ENCODE peak calls at places on chromosomes 12 and 14, in seven cellular contexts. S is psoas muscle; V is stimulated activated CD8-positive, alpha-beta memory T cell treated with anti-CD3 and anti-CD28 coated beads, Interleukin-15, amount 100 ng/mL, for 1 hour; A is COLO829; I is erythroblast; C is glomerular endothelial cell; B is astrocyte of the hippocampus. J is an unnamed sample.

GRCh38 chr12:6978188-6978986 is 7.7 kb downstream of the EMG1 start:
- DNase-seq in B (no peak), I (peak; percentile 18), C (no peak), A (no peak), V (no peak), S (no peak), J (no peak)

GRCh38 chr12:26126340-26127284 is 1.8 kb upstream of the BHLHE41 start:
- DNase-seq in B (peak; percentile 96), C (no peak), S (peak; percentile 94), I (peak; percentile 49), A (peak; percentile 62), V (no peak), J (peak; percentile 45)

GRCh38 chr12:3365416-3366385 is 125.3 kb upstream of the PRMT8 start:
- DNase-seq in S (no peak), B (peak; percentile 41), A (no peak), C (no peak), V (no peak), I (no peak), J (no peak)

GRCh38 chr12:125734137-125734536 is 668.9 kb downstream of the AACS start:
- DNase-seq in C (no peak), V (no peak), B (no peak), S (no peak), A (no peak), I (no peak), J (no peak)

GRCh38 chr12:50637870-50638481 is 125.9 kb upstream of the ATF1 start:
- DNase-seq in I (peak; percentile 48), C (peak; percentile 47), B (peak; percentile 59), A (peak; percentile 60), S (no peak), V (no peak), J (peak; percentile 72)

GRCh38 chr12:122421263-122421814 is 1.1 kb downstream of the CLIP1 start:
- DNase-seq in V (no peak), A (no peak), C (no peak), B (peak; percentile 73), I (peak; percentile 37), S (no peak), J (peak; percentile 51)

GRCh38 chr12:109261087-109261486 is 48.0 kb downstream of the FOXN4 start:
- DNase-seq in C (no peak), B (no peak), I (no peak), A (no peak), S (no peak), V (no peak), J (no peak)

GRCh38 chr12:95663525-95663924 is 112.2 kb upstream of the USP44 start:
- DNase-seq in A (no peak), S (no peak), B (peak; percentile 51), I (no peak), C (peak; percentile 90), V (no peak), J (peak; percentile 44)

GRCh38 chr14:22416193-22416592 is 172.8 kb downstream of the DAD1 start:
- DNase-seq in C (no peak), S (no peak), V (no peak), I (no peak), B (no peak), A (no peak), J (no peak)

GRCh38 chr14:63155511-63156189 is 48.6 kb upstream of the RHOJ start:
- DNase-seq in I (no peak), B (peak; percentile 34), V (no peak), C (peak; percentile 60), S (no peak), A (no peak), J (no peak)

GRCh38 chr12:123996581-123996980 is 23.6 kb downstream of the ZNF664 start:
- DNase-seq in B (no peak), S (no peak), A (peak; percentile 97), C (no peak), V (no peak), I (no peak), J (no peak)

GRCh38 chr14:22221508-22221907 is 367.5 kb downstream of the DAD1 start:
- DNase-seq in S (no peak), A (peak; percentile 50), V (no peak), B (peak; percentile 7), I (no peak), C (no peak), J (peak; percentile 41)

GRCh38 chr12:8038659-8039114 is 6.2 kb downstream of the FOXJ2 start:
- DNase-seq in C (no peak), B (peak; percentile 77), A (peak; percentile 63), S (peak; percentile 84), V (no peak), I (peak; percentile 48), J (peak; percentile 64)

GRCh38 chr14:100124551-100125088 is 34.8 kb downstream of the DEGS2 start:
- DNase-seq in A (no peak), I (no peak), V (no peak), B (no peak), C (no peak), S (no peak), J (no peak)

GRCh38 chr12:29035112-29035511 is 114.0 kb upstream of the FAR2 start:
- DNase-seq in S (no peak), V (no peak), I (no peak), C (no peak), B (no peak), A (no peak), J (no peak)

GRCh38 chr14:67524152-67524963 is 8.7 kb upstream of the PLEKHH1 start:
- DNase-seq in A (no peak), I (peak; percentile 36), V (no peak), B (peak; percentile 55), C (no peak), S (no peak), J (no peak)

GRCh38 chr12:40015360-40015759 is 90.5 kb downstream of the SLC2A13 start:
- DNase-seq in C (no peak), B (no peak), I (no peak), A (no peak), V (no peak), S (no peak), J (peak; percentile 68)

GRCh38 chr14:76986261-76986565 is 42.3 kb downstream of the IRF2BPL start:
- DNase-seq in A (no peak), V (no peak), I (no peak), C (no peak), S (no peak), B (no peak), J (no peak)

GRCh38 chr14:22289570-22289969 is 299.5 kb downstream of the DAD1 start:
- DNase-seq in I (no peak), B (no peak), V (no peak), C (no peak), S (no peak), A (no peak), J (peak; percentile 64)

GRCh38 chr12:55934773-55935172 is 3.8 kb downstream of the DGKA start:
- DNase-seq in B (no peak), S (no peak), A (no peak), I (no peak), V (no peak), C (no peak), J (no peak)

GRCh38 chr12:12533238-12533829 is 29.3 kb downstream of the DUSP16 start:
- DNase-seq in A (no peak), I (no peak), V (no peak), B (peak; percentile 79), S (no peak), C (no peak), J (peak; percentile 84)

GRCh38 chr14:92651106-92651792 is 97.2 kb downstream of the LGMN start:
- DNase-seq in B (no peak), I (no peak), A (no peak), V (peak; percentile 55), S (no peak), C (no peak), J (no peak)

GRCh38 chr12:49662998-49663843 is 39.9 kb downstream of the PRPF40B start:
- DNase-seq in S (peak; percentile 89), V (peak; percentile 48), B (peak; percentile 50), A (peak; percentile 84), C (no peak), I (no peak), J (peak; percentile 80)

GRCh38 chr12:105369014-105369413 is 38.5 kb downstream of the C12orf75 start:
- DNase-seq in S (no peak), B (peak; percentile 65), A (no peak), C (no peak), I (no peak), V (no peak), J (peak; percentile 57)

GRCh38 chr12:125773033-125773432 is 707.8 kb downstream of the AACS start:
- DNase-seq in B (no peak), A (peak; percentile 51), S (no peak), I (peak; percentile 31), V (no peak), C (no peak), J (no peak)

GRCh38 chr14:102819176-102819628 is 42.0 kb downstream of the TRAF3 start:
- DNase-seq in A (no peak), B (no peak), S (no peak), I (no peak), V (no peak), C (no peak), J (no peak)

GRCh38 chr12:109255377-109255776 is 53.7 kb downstream of the FOXN4 start:
- DNase-seq in I (no peak), B (peak; percentile 30), C (no peak), S (no peak), V (no peak), A (no peak), J (no peak)

GRCh38 chr12:76153616-76154015 is 69.1 kb upstream of the NAP1L1 start:
- DNase-seq in A (no peak), C (no peak), S (no peak), B (no peak), I (no peak), V (no peak), J (no peak)

GRCh38 chr12:2409656-2410265 is 357.0 kb downstream of the CACNA1C start:
- DNase-seq in V (no peak), B (no peak), S (peak; percentile 31), C (no peak), I (no peak), A (no peak), J (no peak)

GRCh38 chr14:51095854-51096823 is 1.2 kb upstream of the TRIM9 start:
- DNase-seq in C (no peak), A (peak; percentile 68), B (peak; percentile 71), I (no peak), V (no peak), S (peak; percentile 66), J (peak; percentile 87)

GRCh38 chr12:30796508-30796780 is 41.7 kb upstream of the CAPRIN2 start:
- DNase-seq in A (no peak), C (no peak), B (peak; percentile 87), S (peak; percentile 62), I (no peak), V (no peak), J (no peak)

GRCh38 chr12:115916910-115917668 is 360.4 kb downstream of the MED13L start:
- DNase-seq in C (no peak), S (peak; percentile 75), I (peak; percentile 22), V (peak; percentile 68), B (peak; percentile 58), A (peak; percentile 11), J (no peak)

GRCh38 chr14:64788706-64789105 is 84.5 kb downstream of the PLEKHG3 start:
- DNase-seq in C (no peak), I (peak; percentile 57), S (no peak), V (no peak), B (peak; percentile 87), A (peak; percentile 82), J (peak; percentile 91)

GRCh38 chr14:104893435-104894207 is 28.6 kb downstream of the CEP170B start:
- DNase-seq in S (peak; percentile 51), B (no peak), I (no peak), A (no peak), V (no peak), C (no peak), J (no peak)

GRCh38 chr14:68564826-68565760 is 227.8 kb downstream of the ZFP36L1 start:
- DNase-seq in A (no peak), V (no peak), I (no peak), B (no peak), C (no peak), S (no peak), J (peak; percentile 37)

GRCh38 chr14:93064411-93065271 is 51.1 kb downstream of the ITPK1 start:
- DNase-seq in A (no peak), V (no peak), S (no peak), C (no peak), I (no peak), B (no peak), J (no peak)

GRCh38 chr14:61524211-61524806 is 171.0 kb upstream of the HIF1A start:
- DNase-seq in S (no peak), C (peak; percentile 77), I (no peak), B (peak; percentile 75), A (peak; percentile 76), V (no peak), J (peak; percentile 99)

J was measured in renal cortical epithelial cell.